ENCODE peak calls at places on chromosomes 6 and 20, in six cellular contexts. F is H1, H is neuronal stem cell, C is H9, K is IMR-90, Z is trophoblast cell. M is an unnamed sample.

GRCh38 chr6:120871416-120872261 is 462.6 kb downstream of the TBC1D32 start:
- DNase-seq in Z (no peak), H (no peak), C (peak; percentile 46), K (no peak), F (no peak), M (no peak)

GRCh38 chr6:151627689-151628444 is 134.1 kb downstream of the CCDC170 start:
- DNase-seq in H (no peak), K (no peak), Z (no peak), C (no peak), F (no peak), M (no peak)

GRCh38 chr6:111427341-111428116 is 55.5 kb downstream of the REV3L start:
- DNase-seq in C (no peak), K (peak; percentile 85), H (no peak), Z (no peak), F (no peak), M (peak; percentile 91)

GRCh38 chr20:25285091-25285647 is 37.3 kb downstream of the PYGB start:
- DNase-seq in F (no peak), H (no peak), Z (no peak), C (no peak), K (no peak), M (no peak)

GRCh38 chr6:16436550-16436949 is 198.2 kb downstream of the GMPR start:
- DNase-seq in K (no peak), C (no peak), Z (no peak), F (no peak), H (no peak), M (no peak)

GRCh38 chr20:46226602-46227001 is 81.7 kb downstream of the CDH22 start:
- DNase-seq in F (no peak), Z (no peak), H (no peak), C (no peak), K (peak; percentile 32), M (peak; percentile 25)

GRCh38 chr6:142838821-142839685 is 105.9 kb downstream of the HIVEP2 start:
- DNase-seq in H (no peak), F (no peak), K (peak; percentile 72), Z (no peak), C (no peak), M (peak; percentile 29)

GRCh38 chr20:41249371-41249770 is 68.2 kb downstream of the ZHX3 start:
- DNase-seq in F (no peak), K (peak; percentile 87), C (no peak), Z (peak; percentile 24), H (peak; percentile 12), M (peak; percentile 91)

GRCh38 chr20:1945134-1945618 is 48.7 kb downstream of the PDYN start:
- DNase-seq in F (no peak), C (no peak), Z (peak; percentile 26), H (no peak), K (no peak), M (peak; percentile 60)

GRCh38 chr6:35590622-35591066 is 77.9 kb upstream of the TULP1 start:
- DNase-seq in K (no peak), Z (no peak), F (no peak), H (no peak), C (no peak), M (no peak)

GRCh38 chr20:51221791-51222408 is 199.0 kb upstream of the KCNG1 start:
- DNase-seq in C (peak; percentile 72), Z (peak; percentile 58), H (no peak), K (peak; percentile 68), F (peak; percentile 23), M (peak; percentile 24)

GRCh38 chr6:73515204-73516101 is 5.4 kb downstream of the EEF1A1 start:
- DNase-seq in Z (peak; percentile 67), K (peak; percentile 88), C (peak; percentile 45), F (no peak), H (no peak), M (peak; percentile 89)

GRCh38 chr6:4441981-4442434 is 306.6 kb upstream of the ECI2 start:
- DNase-seq in F (no peak), Z (peak; percentile 60), H (no peak), K (peak; percentile 73), C (no peak), M (peak; percentile 49)

GRCh38 chr6:46638650-46639049 is 14.0 kb downstream of the CYP39A1 start:
- DNase-seq in Z (peak; percentile 84), K (no peak), C (no peak), H (no peak), F (no peak), M (no peak)

GRCh38 chr20:24784607-24785006 is 164.5 kb upstream of the CST7 start:
- DNase-seq in C (no peak), K (no peak), F (no peak), Z (no peak), H (no peak), M (no peak)

GRCh38 chr6:128316258-128316952 is 204.0 kb downstream of the PTPRK start:
- DNase-seq in H (no peak), C (no peak), Z (no peak), K (no peak), F (no peak), M (no peak)

GRCh38 chr6:165746331-165746730 is 83.3 kb upstream of the PDE10A start:
- DNase-seq in H (no peak), K (no peak), F (no peak), C (no peak), Z (no peak), M (no peak)

GRCh38 chr20:37042986-37043972 is 52.5 kb downstream of the RBL1 start:
- DNase-seq in H (no peak), K (no peak), F (no peak), Z (no peak), C (no peak), M (no peak)

GRCh38 chr20:19633985-19634384 is 124.1 kb upstream of the RIN2 start:
- DNase-seq in F (no peak), K (peak; percentile 33), Z (no peak), H (no peak), C (no peak), M (no peak)

GRCh38 chr6:125983246-125983945 is 2.9 kb upstream of the TRMT11 start:
- DNase-seq in H (no peak), Z (no peak), C (no peak), F (no peak), K (peak; percentile 91), M (peak; percentile 66)

GRCh38 chr20:63636752-63637633 is 10.1 kb upstream of the GMEB2 start:
- DNase-seq in C (no peak), Z (no peak), H (no peak), K (peak; percentile 26), F (no peak), M (no peak)

GRCh38 chr20:63639093-63639860 is 12.4 kb upstream of the GMEB2 start:
- DNase-seq in C (no peak), Z (no peak), H (no peak), K (no peak), F (no peak), M (no peak)

GRCh38 chr20:63635431-63636141 is 8.7 kb upstream of the GMEB2 start:
- DNase-seq in Z (no peak), H (no peak), C (no peak), F (no peak), K (no peak), M (no peak)

GRCh38 chr20:63628246-63628975 is 1.5 kb upstream of the GMEB2 start:
- DNase-seq in K (peak; percentile 62), H (no peak), F (no peak), Z (peak; percentile 57), C (no peak), M (no peak)

GRCh38 chr20:63633732-63634131 is 6.8 kb upstream of the GMEB2 start:
- DNase-seq in F (no peak), H (no peak), C (no peak), K (no peak), Z (no peak), M (no peak)
- H3K4me1 ChIP-seq in F (no peaks in the 10 kb centered on the region), H (peaks cover 4% of the 10 kb centered on the region), C (no peaks in the 10 kb centered on the region), K (peaks cover 2% of the 10 kb centered on the region), Z (peaks cover 6% of the 10 kb centered on the region), M (peaks cover 11% of the 10 kb centered on the region)

GRCh38 chr20:35012227-35013069 is 56.8 kb downstream of the MYH7B start:
- DNase-seq in Z (no peak), K (no peak), F (no peak), H (no peak), C (peak; percentile 10), M (no peak)

GRCh38 chr20:35015863-35016193 is 60.2 kb downstream of the MYH7B start:
- DNase-seq in Z (no peak), H (no peak), K (no peak), F (no peak), C (peak; percentile 7), M (no peak)

GRCh38 chr20:35017099-35017835 is 61.6 kb downstream of the MYH7B start:
- DNase-seq in F (no peak), Z (no peak), K (no peak), H (no peak), C (no peak), M (no peak)

GRCh38 chr20:35013421-35014411 is 58.0 kb downstream of the MYH7B start:
- DNase-seq in F (no peak), H (no peak), K (no peak), C (peak; percentile 14), Z (no peak), M (no peak)

GRCh38 chr20:35014537-35014936 is 58.9 kb downstream of the MYH7B start:
- DNase-seq in Z (no peak), K (no peak), H (no peak), C (peak; percentile 10), F (no peak), M (no peak)
- H3K14ac ChIP-seq in Z (no peak overlapping the region), K (no peak overlapping the region), H (no peak overlapping the region), C (no peak overlapping the region), F (no peak overlapping the region), M (no peak overlapping the region)

DNA sequence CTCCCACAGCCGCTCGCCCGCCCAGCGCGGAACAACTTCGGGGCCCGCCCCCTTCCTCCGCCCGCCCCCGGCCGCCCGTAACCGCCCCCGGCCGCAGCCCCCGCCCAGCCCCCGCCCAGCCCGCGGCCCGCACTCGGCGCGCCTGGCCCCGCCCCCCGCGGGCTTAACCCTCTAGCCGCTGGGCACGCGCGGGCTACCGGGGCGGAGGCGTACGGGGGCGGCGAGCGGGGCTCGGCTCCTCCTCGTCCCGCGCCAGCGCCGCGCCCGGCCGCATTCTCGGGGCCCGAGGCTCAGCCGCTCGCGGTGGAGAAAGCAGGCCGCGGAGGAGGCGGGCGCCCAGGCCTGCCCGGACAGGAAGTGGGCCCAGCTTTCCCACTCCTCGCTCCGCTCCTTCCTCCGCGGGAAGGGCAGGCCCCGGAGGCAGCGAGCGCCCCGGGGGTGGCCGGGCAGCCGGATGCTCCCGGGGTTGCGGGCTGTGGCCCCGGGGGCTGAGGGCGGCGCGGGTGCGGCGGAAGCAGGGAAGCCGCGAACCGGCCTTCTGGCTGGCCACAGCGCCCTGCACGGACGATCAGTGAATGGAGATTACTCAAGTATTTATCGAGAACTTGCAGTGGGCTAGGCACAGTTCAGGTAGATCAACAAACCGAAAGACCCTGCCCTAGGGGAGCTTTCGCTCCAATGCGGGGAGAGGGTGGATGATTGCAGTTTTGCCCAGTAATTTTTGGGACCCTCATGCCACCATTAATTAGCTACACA is at the start of gene TRAM2:
- DNase-seq in H (peak; percentile 91), F (no peak), K (peak; percentile 74), Z (peak; percentile 62), C (peak; percentile 80), M (peak; percentile 86)
- H3K4me1 ChIP-seq in H (peaks cover 19% of the 10 kb centered on the region), F (peaks cover 14% of the 10 kb centered on the region), K (peaks cover 17% of the 10 kb centered on the region), Z (peaks cover 39% of the 10 kb centered on the region), C (peaks cover 19% of the 10 kb centered on the region), M (peaks cover 15% of the 10 kb centered on the region)

DNA sequence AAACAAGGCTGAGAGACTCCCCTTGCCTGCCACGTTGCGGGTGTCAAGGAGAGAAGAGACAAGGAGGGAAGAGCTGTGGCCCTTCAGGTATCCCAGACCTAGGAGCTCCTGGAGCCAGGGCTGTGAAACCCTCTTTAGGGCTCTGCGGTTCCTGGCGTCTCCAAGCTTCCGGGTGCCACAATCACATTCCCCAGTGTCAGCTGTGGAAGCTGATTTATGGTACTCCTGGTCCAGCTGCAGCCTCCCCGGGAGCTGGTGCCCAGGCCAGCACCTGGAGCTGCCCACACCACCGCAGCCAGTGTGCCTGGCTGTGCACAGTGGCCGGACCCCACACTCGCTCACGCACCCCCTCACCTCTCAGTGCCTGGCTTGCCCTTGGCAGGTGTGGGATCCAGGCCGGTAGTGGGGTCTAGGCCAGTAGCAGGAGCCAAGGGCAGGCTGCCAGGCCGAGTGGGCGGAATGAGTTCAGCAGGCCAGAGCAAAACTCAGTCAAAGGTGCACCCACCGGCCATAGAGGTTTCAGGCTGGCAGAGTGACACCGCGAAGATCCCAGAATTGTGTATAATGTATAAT is 58.9 kb upstream of the L3MBTL3 start:
- DNase-seq in K (no peak), H (no peak), C (no peak), F (no peak), Z (no peak), M (no peak)
- H3K14ac ChIP-seq in K (no peak overlapping the region), H (peak overlapping the region; percentile 71), C (peak overlapping the region; percentile 29), F (no peak overlapping the region), Z (no peak overlapping the region), M (no peak overlapping the region)

M was measured in mesenchymal stem cell.